ENCODE peak calls at places on chromosomes 16 and 17, in eight cellular contexts. I, F, V, L, Q, U, R and Z are unnamed samples.

GRCh38 chr16:90077757-90078593 is 844 bp upstream of the PRDM7 start:
- DNase-seq in L (peak), V (no peak), U (peak), I (peak), F (peak), Q (peak), R (peak), Z (no peak)

GRCh38 chr17:65634533-65634932 is 73.1 kb upstream of the AXIN2 start:
- DNase-seq in R (peak), L (no peak), Q (peak), I (no peak), U (no peak), F (no peak), V (no peak), Z (no peak)

GRCh38 chr16:28607116-28607623 is 2.7 kb downstream of the SULT1A1 start:
- DNase-seq in Q (no peak), I (no peak), L (no peak), R (no peak), F (peak), V (no peak), U (no peak), Z (no peak)

GRCh38 chr16:12602811-12603698 is 200.6 kb downstream of the CPPED1 start:
- DNase-seq in I (no peak), L (no peak), F (peak), U (no peak), Q (no peak), V (no peak), R (no peak), Z (no peak)

GRCh38 chr17:19306160-19307111 is 56.1 kb downstream of the B9D1 start:
- DNase-seq in F (peak), R (no peak), L (no peak), U (peak), Q (peak), V (peak), I (no peak), Z (no peak)

GRCh38 chr17:63132509-63132911 is 166.5 kb downstream of the TANC2 start:
- DNase-seq in Q (no peak), U (no peak), V (no peak), L (no peak), I (no peak), R (no peak), F (no peak), Z (no peak)

GRCh38 chr17:70013911-70014310 is 61.1 kb upstream of the KCNJ16 start:
- DNase-seq in U (no peak), L (no peak), V (no peak), F (no peak), R (no peak), Q (no peak), I (no peak), Z (no peak)

GRCh38 chr16:14955546-14956231 is 18.4 kb downstream of the NPIPA1 start:
- DNase-seq in Q (no peak), U (no peak), L (no peak), I (no peak), R (no peak), F (peak), V (no peak), Z (no peak)

GRCh38 chr17:83082435-83082834 is 3.0 kb downstream of the METRNL start:
- DNase-seq in Q (no peak), R (no peak), U (no peak), V (no peak), L (no peak), I (no peak), F (no peak), Z (no peak)

GRCh38 chr16:50304467-50305440 is 38.4 kb downstream of the ADCY7 start:
- DNase-seq in Q (peak), F (peak), I (no peak), U (no peak), R (no peak), L (no peak), V (peak), Z (no peak)

GRCh38 chr17:50050431-50051032 is 5.4 kb upstream of the ITGA3 start:
- DNase-seq in U (no peak), Q (no peak), R (no peak), L (no peak), V (no peak), F (peak), I (no peak), Z (no peak)

GRCh38 chr17:32567086-32567485 is 80.3 kb downstream of the CDK5R1 start:
- DNase-seq in V (no peak), R (no peak), L (no peak), Q (no peak), I (no peak), U (no peak), F (no peak), Z (no peak)

GRCh38 chr17:28983286-28984240 is 22.3 kb downstream of the SEZ6 start:
- DNase-seq in L (no peak), R (no peak), I (peak), U (no peak), V (peak), F (no peak), Q (no peak), Z (no peak)

GRCh38 chr16:85975421-85976100 is 76.6 kb downstream of the IRF8 start:
- DNase-seq in V (no peak), R (peak), I (no peak), Q (peak), F (no peak), L (no peak), U (no peak), Z (no peak)

GRCh38 chr17:4742133-4742532 is 2.4 kb upstream of the CXCL16 start:
- DNase-seq in R (no peak), F (no peak), V (no peak), U (no peak), I (no peak), L (no peak), Q (no peak), Z (no peak)

GRCh38 chr17:54694287-54694887 is 206.3 kb upstream of the TOM1L1 start:
- DNase-seq in U (no peak), V (no peak), L (no peak), F (no peak), Q (no peak), R (no peak), I (no peak), Z (no peak)

GRCh38 chr16:6016530-6017184 is 919.1 kb upstream of the EEF2KMT start:
- DNase-seq in U (peak), L (peak), R (peak), F (peak), I (no peak), Q (no peak), V (no peak), Z (peak)
- TF ChIP-seq CTCF in U (no peak), L (peak), R (peak), F (peak), I (no peak), Q (no peak), V (peak), Z (peak)

DNA sequence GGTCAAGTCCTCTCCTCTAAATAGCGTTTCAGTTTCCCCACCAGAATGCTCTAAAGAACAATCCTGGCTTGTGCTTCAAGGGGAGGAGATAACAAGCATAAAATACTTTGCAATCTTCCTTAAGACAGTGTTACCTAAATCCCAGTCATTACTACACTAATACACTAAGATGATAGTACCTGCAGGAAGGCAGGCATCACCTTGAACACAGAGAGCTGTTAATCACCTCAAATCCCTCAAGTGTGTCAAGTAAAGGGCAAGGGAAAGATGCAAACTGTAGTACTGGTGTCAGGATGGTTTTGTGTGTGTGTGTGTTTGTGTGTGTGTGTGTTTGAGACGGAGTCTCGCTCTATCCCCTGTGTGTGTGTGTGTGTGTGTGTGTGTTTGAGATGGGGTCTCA is 36.8 kb downstream of the NACA2 start:
- DNase-seq in V (no peak), U (no peak), F (no peak), L (no peak), I (no peak), Q (no peak), R (no peak), Z (no peak)
- TF ChIP-seq CTCF in V (no peak), U (no peak), F (no peak), L (no peak), I (no peak), Q (no peak), R (no peak), Z (no peak)

GRCh38 chr17:41679740-41680425 is 8.8 kb upstream of the EIF1 start:
- DNase-seq in V (no peak), Q (no peak), R (no peak), U (no peak), F (peak), I (no peak), L (no peak), Z (no peak)

GRCh38 chr17:41680426-41681040 is 8.2 kb upstream of the EIF1 start:
- DNase-seq in Q (no peak), U (no peak), V (peak), F (peak), R (no peak), I (no peak), L (no peak), Z (no peak)

GRCh38 chr17:41681776-41682175 is 6.9 kb upstream of the EIF1 start:
- DNase-seq in R (no peak), U (no peak), V (no peak), Q (no peak), I (no peak), L (no peak), F (peak), Z (no peak)

GRCh38 chr17:41678411-41678906 is 10.2 kb upstream of the EIF1 start:
- DNase-seq in R (peak), L (no peak), V (no peak), Q (no peak), U (no peak), I (peak), F (no peak), Z (no peak)

GRCh38 chr17:41678907-41679739 is 9.6 kb upstream of the EIF1 start:
- DNase-seq in L (peak), Q (no peak), I (peak), V (no peak), R (peak), U (no peak), F (peak), Z (peak)
- TF ChIP-seq CTCF in L (peak), Q (no peak), I (no peak), V (no peak), R (peak), U (no peak), F (peak), Z (peak)

DNA sequence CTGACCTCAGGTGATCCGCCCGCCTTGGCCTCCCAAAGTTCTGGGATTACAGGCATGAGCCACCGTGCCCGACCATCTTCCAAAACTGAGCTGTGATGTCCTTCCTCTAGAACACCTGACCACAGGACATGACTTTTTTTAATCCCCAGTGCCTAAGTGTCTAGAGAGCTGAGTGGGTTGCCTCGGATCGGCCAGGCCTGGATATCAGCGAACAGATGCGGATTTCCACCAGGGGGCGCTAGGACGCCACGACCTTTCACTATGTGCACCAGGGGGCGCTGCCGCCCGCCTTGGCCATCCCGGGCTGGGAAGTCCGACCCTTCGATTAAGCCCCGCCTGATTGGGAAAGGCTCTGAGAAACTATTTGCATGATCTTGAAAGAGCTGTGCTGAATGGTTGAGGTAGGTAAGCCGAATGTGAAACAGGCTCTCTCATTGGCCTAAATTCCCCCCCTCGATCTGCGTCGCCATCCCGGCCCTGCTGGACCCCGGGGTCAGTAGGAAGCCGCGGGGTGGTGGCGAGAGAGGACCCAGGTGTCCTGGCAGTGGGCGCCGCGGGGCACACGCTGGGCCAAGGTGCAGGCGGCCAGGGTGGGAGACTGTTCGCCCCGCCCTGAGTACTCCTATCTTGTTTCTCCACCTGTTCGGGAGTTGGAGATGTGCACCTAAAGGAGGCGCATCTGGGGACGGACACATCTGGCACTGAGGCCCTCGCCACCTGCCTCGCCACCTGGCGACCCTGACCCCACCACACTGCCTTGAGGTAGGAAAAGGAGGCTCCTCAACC is at the start of gene ACBD4:
- DNase-seq in I (peak), V (peak), Q (peak), U (peak), F (peak), L (peak), R (peak), Z (peak)
- TF ChIP-seq CTCF in I (peak), V (peak), Q (peak), U (peak), F (peak), L (peak), R (peak), Z (peak)

DNA sequence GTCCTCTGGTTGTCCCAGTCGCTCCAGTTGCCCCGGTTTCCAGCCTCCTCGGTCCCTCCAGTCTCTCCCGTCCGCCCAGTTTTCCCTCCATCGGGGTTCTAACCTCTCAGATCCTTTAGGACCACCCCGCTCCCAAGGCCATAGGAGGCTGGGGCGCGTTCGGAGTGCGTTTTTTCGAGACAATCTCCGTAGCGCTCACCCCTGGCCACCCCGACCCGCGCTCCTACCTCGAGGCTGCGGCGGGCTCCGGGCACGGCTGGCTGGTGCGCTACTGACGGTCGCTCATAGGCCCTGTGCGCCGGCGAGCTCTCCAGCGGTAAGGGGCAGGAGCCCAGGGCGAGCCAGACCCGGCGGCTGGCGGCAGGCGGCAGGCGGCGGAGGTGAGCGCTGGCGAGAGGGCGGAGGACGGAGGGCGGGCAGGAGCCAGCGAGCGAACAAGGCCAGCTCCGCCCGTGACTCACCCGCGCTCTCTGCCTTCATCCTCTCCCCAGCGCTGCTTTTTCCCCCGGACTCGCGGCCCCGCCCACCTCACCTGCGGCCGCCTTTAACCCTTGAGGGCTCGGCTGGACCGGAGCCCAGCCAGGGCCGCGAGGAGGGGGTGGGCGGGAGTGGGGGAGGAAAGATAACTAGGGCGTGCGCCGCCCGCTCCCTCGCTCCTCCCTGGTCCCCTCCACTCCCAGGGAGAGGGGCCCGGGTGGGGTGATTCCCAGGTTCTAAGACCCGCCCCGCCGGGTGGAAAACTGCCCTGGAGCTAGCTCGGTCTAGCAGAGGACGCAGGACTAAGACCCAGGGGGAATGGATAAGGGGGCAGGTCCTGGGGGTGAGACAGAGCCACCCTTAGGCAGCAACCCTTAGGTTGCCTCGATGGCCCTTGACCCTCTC is at the start of gene SP6:
- DNase-seq in F (peak), V (no peak), U (peak), Q (peak), R (peak), L (peak), I (peak), Z (peak)
- TF ChIP-seq CTCF in F (peak), V (no peak), U (no peak), Q (peak), R (peak), L (no peak), I (peak), Z (peak)

GRCh38 chr17:17709815-17710321 is 28.6 kb downstream of the RAI1 start:
- DNase-seq in R (no peak), I (no peak), V (no peak), U (no peak), Q (no peak), L (no peak), F (no peak), Z (no peak)

GRCh38 chr17:17711708-17712141 is 30.5 kb downstream of the RAI1 start:
- DNase-seq in V (no peak), R (no peak), I (no peak), U (no peak), Q (no peak), F (peak), L (no peak), Z (no peak)

GRCh38 chr17:17710728-17711541 is 29.7 kb downstream of the RAI1 start:
- DNase-seq in R (peak), Q (peak), U (no peak), L (peak), I (peak), V (peak), F (peak), Z (peak)

GRCh38 chr17:17708816-17709215 is 27.6 kb downstream of the RAI1 start:
- DNase-seq in R (no peak), V (no peak), L (no peak), Q (no peak), U (no peak), F (no peak), I (no peak), Z (no peak)

GRCh38 chr17:17710355-17710727 is 29.1 kb downstream of the RAI1 start:
- DNase-seq in U (no peak), V (no peak), Q (no peak), L (no peak), R (no peak), F (peak), I (no peak), Z (no peak)
- TF ChIP-seq CTCF in U (no peak), V (no peak), Q (no peak), L (no peak), R (no peak), F (peak), I (no peak), Z (peak)